ENCODE peak calls at places on chromosomes 12 and 14, in ten cellular contexts. Z is psoas muscle, J is AG10803, L is BE2C, S is left lung, A is K562, T is cardiac muscle cell, G is choroid plexus epithelial cell, B is upper lobe of right lung, F is hepatocyte. Q is an unnamed sample.

GRCh38 chr12:69949324-69949723 is 124.3 kb downstream of the MYRFL start:
- DNase-seq in Z (no peak), J (no peak), L (no peak), S (no peak), A (no peak), T (no peak), G (no peak), B (no peak), F (no peak), Q (no peak)

GRCh38 chr12:11756022-11756421 is 106.5 kb downstream of the ETV6 start:
- DNase-seq in Z (peak; percentile 57), J (no peak), L (no peak), S (no peak), A (no peak), T (no peak), G (no peak), B (no peak), F (no peak), Q (no peak)

GRCh38 chr12:132146772-132147422 is 2.6 kb downstream of the NOC4L start:
- DNase-seq in Z (no peak), J (no peak), L (no peak), S (no peak), A (no peak), T (no peak), G (no peak), B (peak; percentile 44), F (no peak), Q (no peak)

GRCh38 chr14:103232831-103233319 is 101.2 kb upstream of the EIF5 start:
- DNase-seq in Z (no peak), J (no peak), L (no peak), S (no peak), A (no peak), T (no peak), G (no peak), B (no peak), F (no peak), Q (no peak)

GRCh38 chr14:77158175-77158908 is 16.8 kb upstream of the ZDHHC22 start:
- DNase-seq in Z (peak; percentile 76), J (peak; percentile 70), L (peak; percentile 93), S (no peak), A (peak; percentile 34), T (peak; percentile 31), G (peak; percentile 57), B (no peak), F (peak; percentile 65), Q (no peak)

GRCh38 chr12:2298556-2299195 is 245.9 kb downstream of the CACNA1C start:
- DNase-seq in Z (no peak), J (no peak), L (no peak), S (no peak), A (no peak), T (no peak), G (no peak), B (no peak), F (no peak), Q (no peak)

GRCh38 chr12:109910969-109911348 is 10.9 kb downstream of the TCHP start:
- DNase-seq in Z (no peak), J (peak; percentile 12), L (peak; percentile 64), S (no peak), A (peak; percentile 79), T (no peak), G (peak; percentile 60), B (no peak), F (peak; percentile 20), Q (no peak)

GRCh38 chr14:20630340-20631022 is 11.0 kb downstream of the OR6S1 start:
- DNase-seq in Z (no peak), J (peak; percentile 18), L (peak; percentile 49), S (no peak), A (peak; percentile 14), T (peak; percentile 40), G (peak; percentile 57), B (no peak), F (peak; percentile 74), Q (no peak)

GRCh38 chr14:22096511-22096890 is 422.9 kb upstream of the OR4E1 start:
- DNase-seq in Z (no peak), J (no peak), L (no peak), S (no peak), A (no peak), T (no peak), G (no peak), B (no peak), F (no peak), Q (no peak)

GRCh38 chr14:49497725-49498348 is 88.3 kb downstream of the RPS29 start:
- DNase-seq in Z (no peak), J (peak; percentile 69), L (peak; percentile 14), S (no peak), A (peak; percentile 57), T (peak; percentile 83), G (peak; percentile 87), B (no peak), F (peak; percentile 85), Q (peak; percentile 70)

GRCh38 chr12:78530065-78530765 is 334.4 kb upstream of the SYT1 start:
- DNase-seq in Z (no peak), J (peak; percentile 84), L (no peak), S (no peak), A (no peak), T (no peak), G (peak; percentile 60), B (no peak), F (no peak), Q (no peak)

GRCh38 chr14:74502236-74503019 is 8.9 kb downstream of the ISCA2 start:
- DNase-seq in Z (no peak), J (peak; percentile 35), L (peak; percentile 40), S (no peak), A (peak; percentile 35), T (peak; percentile 63), G (peak; percentile 73), B (no peak), F (peak; percentile 61), Q (no peak)
- TF ChIP-seq CTCF in Z (peak; percentile 14), J (peak; percentile 60), L (peak; percentile 74), S (no peak), A (peak; percentile 61), T (peak; percentile 63), G (peak; percentile 80), B (peak; percentile 38), F (peak; percentile 55), Q (peak; percentile 71)

GRCh38 chr14:95699397-95699796 is 13.2 kb downstream of the TCL1B start:
- DNase-seq in Z (no peak), J (no peak), L (no peak), S (no peak), A (no peak), T (no peak), G (no peak), B (no peak), F (no peak), Q (no peak)

GRCh38 chr14:95703805-95704204 is 10.1 kb downstream of the TCL1A start:
- DNase-seq in Z (no peak), J (no peak), L (no peak), S (no peak), A (no peak), T (no peak), G (no peak), B (no peak), F (no peak), Q (no peak)

GRCh38 chr14:95703341-95703740 is 10.6 kb downstream of the TCL1A start:
- DNase-seq in Z (no peak), J (no peak), L (no peak), S (no peak), A (no peak), T (no peak), G (no peak), B (no peak), F (no peak), Q (no peak)

GRCh38 chr14:95700221-95700976 is 13.5 kb downstream of the TCL1A start:
- DNase-seq in Z (no peak), J (no peak), L (no peak), S (no peak), A (no peak), T (no peak), G (no peak), B (no peak), F (no peak), Q (no peak)

DNA sequence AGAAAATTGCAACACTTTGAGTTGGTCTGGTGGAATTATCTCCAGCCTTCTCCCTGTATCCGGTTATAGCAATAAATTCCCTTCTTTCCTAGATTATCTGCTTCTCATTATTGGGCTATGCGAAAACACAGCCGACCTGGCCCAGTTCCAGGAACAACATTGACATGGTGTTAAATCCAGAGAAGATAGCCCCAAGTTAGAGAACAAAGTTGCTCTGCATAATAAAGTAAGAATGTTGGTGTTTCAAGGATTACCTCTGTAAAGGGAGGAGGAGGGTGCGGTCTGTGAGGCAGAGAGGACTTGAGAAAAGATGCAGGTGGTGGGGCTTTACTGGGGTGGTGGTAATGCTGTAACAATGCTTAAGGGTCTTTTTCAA is 12.1 kb downstream of the TCL1A start:
- DNase-seq in Z (no peak), J (no peak), L (no peak), S (no peak), A (no peak), T (peak; percentile 9), G (peak; percentile 2), B (no peak), F (peak; percentile 41), Q (no peak)
- H3K4me3 ChIP-seq in Z (no peak overlapping the region), J (no peak overlapping the region), L (no peak overlapping the region), S (no peak overlapping the region), A (no peak overlapping the region), T (no peak overlapping the region), G (no peak overlapping the region), B (no peak overlapping the region), F (no peak overlapping the region), Q (no peak overlapping the region)

DNA sequence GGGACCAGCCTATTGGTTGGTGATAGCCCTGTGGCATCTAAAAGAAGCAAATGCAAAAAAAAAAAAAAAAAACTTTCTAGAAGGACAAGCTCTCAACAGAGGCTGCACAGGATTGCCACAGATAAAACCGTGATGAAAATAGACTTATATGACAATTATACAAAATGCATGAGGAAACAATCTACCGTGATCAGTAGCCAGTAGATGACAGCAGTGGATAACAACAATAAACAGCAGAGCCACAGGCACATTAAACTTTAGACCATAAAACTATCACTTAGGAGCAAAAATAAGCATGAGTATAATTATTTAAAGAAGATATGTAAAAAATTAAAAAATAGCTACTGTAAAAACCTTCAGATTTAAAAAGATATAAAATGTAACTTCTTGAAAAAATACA is 183.5 kb upstream of the ABCD2 start:
- DNase-seq in Z (no peak), J (no peak), L (no peak), S (no peak), A (no peak), T (no peak), G (no peak), B (no peak), F (no peak), Q (no peak)
- TF ChIP-seq CTCF in Z (no peak), J (no peak), L (no peak), S (no peak), A (no peak), T (no peak), G (no peak), B (no peak), F (no peak), Q (peak; percentile 53)

GRCh38 chr12:52032797-52033505 is 18.3 kb upstream of the NR4A1 start:
- DNase-seq in Z (peak; percentile 99), J (peak; percentile 96), L (peak; percentile 99), S (peak; percentile 99), A (peak; percentile 94), T (peak; percentile 98), G (peak; percentile 98), B (peak; percentile 98), F (peak; percentile 98), Q (peak; percentile 85)
- H3K4me3 ChIP-seq in Z (peak overlapping the region; percentile 60), J (peak overlapping the region; percentile 54), L (peak overlapping the region; percentile 63), S (peak overlapping the region; percentile 2), A (peak overlapping the region; percentile 36), T (peak overlapping the region; percentile 22), G (peak overlapping the region; percentile 53), B (peak overlapping the region; percentile 45), F (no peak overlapping the region), Q (peak overlapping the region; percentile 40)

DNA sequence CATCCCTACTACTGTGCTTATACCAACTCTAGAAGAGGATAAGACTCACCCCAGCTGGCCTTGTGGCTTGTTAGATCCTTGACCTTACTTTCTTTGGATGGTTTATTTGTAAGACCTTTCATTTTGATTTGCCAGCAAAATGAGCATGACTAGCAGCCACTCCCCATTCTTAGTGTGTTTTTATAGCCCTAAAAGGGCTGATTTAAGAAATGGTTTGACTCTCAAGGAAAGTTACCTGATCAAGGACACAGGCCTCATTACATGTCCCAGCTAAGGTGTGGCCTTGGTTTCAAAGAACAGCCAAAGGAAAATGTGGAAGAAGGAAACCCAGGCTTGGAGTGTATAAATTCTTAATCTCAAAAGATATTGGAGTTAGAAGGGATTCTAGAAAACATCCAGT is 41.4 kb downstream of the SLC17A8 start:
- DNase-seq in Z (no peak), J (no peak), L (no peak), S (no peak), A (no peak), T (no peak), G (no peak), B (no peak), F (peak; percentile 18), Q (no peak)
- TF ChIP-seq CTCF in Z (no peak), J (no peak), L (no peak), S (no peak), A (no peak), T (no peak), G (no peak), B (no peak), F (no peak), Q (no peak)

Q was measured in LNCaP clone FGC.